ENCODE peak calls at places on chromosomes 7 and 10, in five cellular contexts. O is heart right ventricle, S is endodermal cell, Q is astrocyte, V is AG10803. W is an unnamed sample.

GRCh38 chr7:153010416-153010815 is 250.9 kb downstream of the ACTR3B start:
- DNase-seq in O (no peak), S (no peak), Q (no peak), V (no peak), W (no peak)

GRCh38 chr10:63206997-63207952 is 74.1 kb downstream of the NRBF2 start:
- DNase-seq in O (peak; percentile 51), S (no peak), Q (peak; percentile 90), V (peak; percentile 89), W (peak; percentile 88)

GRCh38 chr7:22093003-22093402 is 147.3 kb upstream of the CDCA7L start:
- DNase-seq in O (no peak), S (no peak), Q (peak; percentile 55), V (peak; percentile 73), W (peak; percentile 66)

GRCh38 chr10:75461672-75462649 is 30.5 kb downstream of the LRMDA start:
- DNase-seq in O (no peak), S (peak; percentile 64), Q (no peak), V (no peak), W (no peak)

GRCh38 chr10:22550732-22551131 is 163.6 kb downstream of the PIP4K2A start:
- DNase-seq in O (peak; percentile 29), S (peak; percentile 88), Q (no peak), V (peak; percentile 17), W (peak; percentile 42)

GRCh38 chr10:96758423-96758822 is 38.1 kb upstream of the PIK3AP1 start:
- DNase-seq in O (peak; percentile 12), S (no peak), Q (no peak), V (no peak), W (no peak)

GRCh38 chr10:48885376-48885775 is 54.3 kb downstream of the LRRC18 start:
- DNase-seq in O (no peak), S (peak; percentile 66), Q (no peak), V (peak; percentile 3), W (no peak)

GRCh38 chr10:132624847-132625839 is 87.6 kb downstream of the INPP5A start:
- DNase-seq in O (no peak), S (peak; percentile 47), Q (no peak), V (peak; percentile 13), W (no peak)

GRCh38 chr10:16439294-16439693 is 2.5 kb downstream of the PTER start:
- DNase-seq in O (no peak), S (no peak), Q (no peak), V (peak; percentile 58), W (peak; percentile 31)

GRCh38 chr7:38413784-38414183 is 140.3 kb upstream of the TARP start:
- DNase-seq in O (no peak), S (no peak), Q (no peak), V (no peak), W (no peak)

GRCh38 chr7:38410056-38410455 is 136.6 kb upstream of the TARP start:
- DNase-seq in O (no peak), S (no peak), Q (no peak), V (no peak), W (no peak)

GRCh38 chr7:38409524-38409923 is 136.1 kb upstream of the TARP start:
- DNase-seq in O (no peak), S (no peak), Q (no peak), V (no peak), W (no peak)

DNA sequence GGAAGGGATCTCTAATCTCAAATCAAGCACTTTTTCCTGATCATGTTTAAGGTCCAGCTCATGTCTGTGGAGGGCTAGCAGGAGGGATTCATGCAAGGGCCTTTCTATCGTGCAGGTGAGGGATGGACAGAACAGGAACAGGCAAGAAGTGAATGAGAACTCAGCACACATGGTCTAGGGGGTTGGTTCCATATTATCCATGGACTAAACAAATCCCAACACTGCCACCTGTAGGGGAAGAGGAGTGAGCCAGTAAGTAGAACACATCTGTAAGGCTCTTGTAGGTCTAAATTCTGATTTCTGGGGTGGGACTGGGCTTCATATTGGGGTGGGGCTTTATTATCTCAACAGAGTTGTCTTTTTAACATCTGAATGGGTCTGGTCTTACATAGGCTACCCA is 138.0 kb upstream of the TARP start:
- DNase-seq in O (no peak), S (peak; percentile 72), Q (no peak), V (peak; percentile 2), W (peak; percentile 13)
- TF ChIP-seq CTCF in O (no peak), S (peak; percentile 73), Q (no peak), V (no peak), W (peak; percentile 27)

DNA sequence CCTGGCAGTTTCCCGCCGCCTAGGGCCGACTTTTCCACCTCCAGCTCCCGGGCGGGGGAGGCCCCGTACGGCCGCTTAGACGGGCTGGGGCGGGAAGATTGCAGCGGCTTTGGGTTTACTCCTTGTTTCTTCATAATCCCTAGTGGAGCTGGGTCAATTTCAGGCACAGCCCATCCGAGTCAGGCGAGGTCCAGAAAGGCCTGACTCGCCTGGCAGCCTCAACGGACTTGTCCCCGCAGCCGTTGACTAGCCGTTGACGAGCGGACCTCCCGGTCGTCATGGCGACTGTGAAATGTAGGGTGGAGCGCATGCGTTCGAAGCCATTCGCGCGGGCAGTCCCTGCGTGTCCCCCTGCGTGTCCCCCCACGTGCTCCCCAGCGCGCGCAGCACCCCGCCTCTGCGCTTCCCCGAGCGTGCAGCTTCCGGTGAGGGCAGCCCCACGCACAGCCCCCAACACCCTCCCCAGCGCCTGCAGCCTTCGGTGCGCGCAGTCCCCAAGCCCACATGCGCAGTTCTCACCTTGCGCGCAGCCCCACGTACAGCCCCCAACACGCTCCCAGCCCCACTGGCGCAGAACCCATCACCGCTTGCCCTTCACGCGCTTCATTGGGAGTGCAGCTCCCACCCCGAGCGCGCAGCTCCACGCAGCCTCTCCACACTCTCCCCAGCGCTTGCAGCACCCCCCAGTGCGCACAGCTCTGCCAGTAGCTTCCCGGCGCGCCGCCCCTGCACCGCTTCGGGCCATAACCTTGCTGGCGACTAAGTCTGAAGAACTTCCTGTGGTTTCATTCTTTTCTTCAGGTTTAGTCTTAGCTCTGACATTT is 67.8 kb downstream of the TBX20 start:
- DNase-seq in O (peak; percentile 43), S (peak; percentile 87), Q (peak; percentile 66), V (peak; percentile 13), W (peak; percentile 68)
- H3K4me3 ChIP-seq in O (peak overlapping the region; percentile 52), S (peak overlapping the region; percentile 79), Q (peak overlapping the region; percentile 73), V (peak overlapping the region; percentile 45), W (peak overlapping the region; percentile 64)

DNA sequence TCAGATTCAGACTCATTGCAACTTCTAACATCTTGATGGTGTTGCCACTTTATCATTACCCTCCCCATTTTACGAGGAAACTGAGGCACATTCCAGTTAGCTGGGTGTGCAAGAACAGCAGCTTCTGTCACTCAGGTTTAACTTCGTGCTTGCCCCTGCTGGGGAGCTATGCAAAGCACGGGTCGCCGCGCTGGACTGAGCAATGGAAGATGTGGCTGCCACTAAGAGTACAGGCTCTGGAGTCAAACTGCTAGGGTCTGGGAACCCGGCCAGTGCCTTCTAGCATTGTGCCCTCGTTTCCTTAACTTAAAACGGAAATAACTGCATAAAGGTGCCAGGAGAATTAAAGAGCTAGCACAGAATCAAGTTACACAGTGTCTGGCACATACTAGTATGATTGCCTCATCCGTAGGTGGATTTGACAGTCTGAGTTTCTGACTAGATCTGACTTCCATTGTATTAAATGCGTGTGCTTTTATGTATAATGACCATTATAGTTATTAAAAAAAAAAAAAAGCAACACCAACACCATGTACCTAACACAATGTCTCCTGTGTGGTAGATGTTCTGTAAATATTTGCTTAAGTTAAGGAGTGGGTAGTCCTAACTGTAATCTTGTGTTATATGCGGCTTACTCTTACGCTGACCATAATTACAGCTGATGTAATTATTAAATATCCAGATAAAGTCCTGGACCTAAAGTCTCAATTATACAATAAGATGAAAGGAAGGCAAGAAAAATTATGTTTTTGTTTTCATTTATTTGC is 842 bp downstream of the ZNF22 start:
- DNase-seq in O (peak; percentile 69), S (peak; percentile 74), Q (peak; percentile 76), V (peak; percentile 70), W (peak; percentile 79)
- TF ChIP-seq CTCF in O (peak; percentile 30), S (peak; percentile 45), Q (no peak), V (peak; percentile 42), W (peak; percentile 30)

DNA sequence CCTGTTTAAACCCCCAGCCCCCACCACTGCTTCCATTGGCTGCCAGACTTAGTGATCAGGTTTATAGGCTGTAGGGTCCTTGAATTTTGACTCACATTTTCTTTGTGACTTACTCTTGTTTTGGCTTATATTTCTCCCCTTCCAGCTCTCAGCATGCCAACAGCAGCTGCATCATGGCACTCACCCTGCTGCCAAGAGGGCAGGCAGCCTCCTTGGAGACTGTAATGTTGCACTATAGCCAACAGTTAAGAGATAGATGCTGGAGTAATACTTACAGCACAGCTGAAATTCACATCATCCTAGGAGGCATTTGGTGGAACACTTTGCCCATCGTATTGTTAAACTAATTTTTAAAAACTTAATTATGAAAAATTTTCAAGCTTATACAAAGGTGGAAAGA is 98.0 kb upstream of the GLCCI1 start:
- DNase-seq in O (no peak), S (no peak), Q (no peak), V (no peak), W (no peak)
- H3K4me3 ChIP-seq in O (no peak overlapping the region), S (no peak overlapping the region), Q (no peak overlapping the region), V (no peak overlapping the region), W (no peak overlapping the region)

DNA sequence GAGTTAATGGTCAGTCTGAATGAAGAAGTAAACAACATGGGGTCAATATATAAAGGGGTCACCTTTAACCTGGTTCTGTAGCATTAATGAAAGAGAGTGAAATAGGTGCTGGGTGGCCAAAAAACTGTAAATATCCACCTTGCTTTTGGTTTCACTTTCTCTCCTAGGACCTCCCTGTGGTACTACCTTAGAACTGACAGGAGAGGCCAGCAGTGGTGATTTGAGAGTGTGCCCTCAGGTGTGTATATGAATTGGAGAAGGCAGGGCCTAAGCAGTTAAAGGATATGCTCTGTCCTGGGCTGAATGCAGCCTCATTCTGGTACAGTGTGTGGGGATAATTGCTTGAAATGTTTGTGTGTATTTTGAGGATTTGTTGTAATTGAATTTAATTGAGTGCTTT is 62.0 kb downstream of the BBS9 start:
- DNase-seq in O (no peak), S (no peak), Q (no peak), V (no peak), W (no peak)
- TF ChIP-seq CTCF in O (no peak), S (peak; percentile 33), Q (no peak), V (no peak), W (no peak)

GRCh38 chr10:129951251-129951808 is 12.7 kb downstream of the EBF3 start:
- DNase-seq in O (no peak), S (no peak), Q (no peak), V (no peak), W (peak; percentile 24)

GRCh38 chr10:129946868-129947267 is 17.2 kb downstream of the EBF3 start:
- DNase-seq in O (no peak), S (no peak), Q (no peak), V (no peak), W (no peak)

GRCh38 chr10:129950651-129951050 is 13.4 kb downstream of the EBF3 start:
- DNase-seq in O (no peak), S (no peak), Q (no peak), V (peak; percentile 67), W (peak; percentile 29)

GRCh38 chr10:129951841-129952240 is 12.2 kb downstream of the EBF3 start:
- DNase-seq in O (no peak), S (no peak), Q (no peak), V (no peak), W (no peak)

GRCh38 chr10:129949411-129950335 is 14.4 kb downstream of the EBF3 start:
- DNase-seq in O (peak; percentile 89), S (peak; percentile 82), Q (no peak), V (peak; percentile 72), W (peak; percentile 85)
- H3K4me3 ChIP-seq in O (peak overlapping the region; percentile 22), S (no peak overlapping the region), Q (no peak overlapping the region), V (no peak overlapping the region), W (peak overlapping the region; percentile 31)

GRCh38 chr7:131544449-131545425 is 11.7 kb downstream of the PODXL start:
- DNase-seq in O (no peak), S (peak; percentile 84), Q (no peak), V (peak; percentile 58), W (peak; percentile 47)
- TF ChIP-seq CTCF in O (peak; percentile 59), S (peak; percentile 36), Q (no peak), V (peak; percentile 49), W (peak; percentile 32)

GRCh38 chr7:41699532-41699931 is 3.4 kb downstream of the INHBA start:
- DNase-seq in O (no peak), S (peak; percentile 78), Q (no peak), V (peak; percentile 41), W (peak; percentile 43)
- H3K4me3 ChIP-seq in O (peak overlapping the region; percentile 64), S (peak overlapping the region; percentile 61), Q (peak overlapping the region; percentile 91), V (peak overlapping the region; percentile 71), W (peak overlapping the region; percentile 62)